ENCODE peak calls at places on chromosomes 11 and 22, in nine cellular contexts. G is H7; O is skeletal muscle cell; N is activated CD4-positive, alpha-beta T cell treated with anti-CD3 and anti-CD28 coated beads for 4 hours; T is T-helper 2 cell; A is ELR; W is ELF-1; C is NCI-H345; F is activated naive CD4-positive, alpha-beta T cell. H is an unnamed sample.

GRCh38 chr22:44215287-44215686 is 34.6 kb downstream of the PARVG start:
- DNase-seq in G (no peak), O (no peak), N (no peak), T (no peak), A (no peak), W (no peak), C (no peak), F (no peak), H (no peak)

GRCh38 chr22:49164773-49165320 is 662.8 kb downstream of the BRD1 start:
- DNase-seq in G (peak), O (no peak), N (no peak), T (no peak), A (no peak), W (no peak), C (no peak), F (no peak), H (no peak)

GRCh38 chr11:103883291-103883690 is 153.1 kb upstream of the DDI1 start:
- DNase-seq in G (no peak), O (no peak), N (no peak), T (no peak), A (no peak), W (no peak), C (no peak), F (no peak), H (no peak)

GRCh38 chr22:19808873-19809478 is 45.7 kb downstream of the GNB1L start:
- DNase-seq in G (no peak), O (no peak), N (no peak), T (no peak), A (no peak), W (no peak), C (no peak), F (no peak), H (no peak)

GRCh38 chr11:72000591-72000867 is 1.8 kb downstream of the IL18BP start:
- DNase-seq in G (no peak), O (no peak), N (no peak), T (no peak), A (no peak), W (no peak), C (no peak), F (no peak), H (no peak)

GRCh38 chr22:27990879-27991278 is 71.8 kb upstream of the PITPNB start:
- DNase-seq in G (peak), O (no peak), N (no peak), T (no peak), A (peak), W (peak), C (no peak), F (no peak), H (no peak)

GRCh38 chr11:10388574-10388973 is 66.5 kb upstream of the AMPD3 start:
- DNase-seq in G (no peak), O (no peak), N (no peak), T (no peak), A (no peak), W (no peak), C (no peak), F (no peak), H (no peak)

GRCh38 chr22:30317778-30318177 is 9.0 kb downstream of the TBC1D10A start:
- DNase-seq in G (no peak), O (no peak), N (no peak), T (no peak), A (no peak), W (no peak), C (no peak), F (no peak), H (no peak)

GRCh38 chr11:120146413-120147093 is 8.6 kb upstream of the TRIM29 start:
- DNase-seq in G (no peak), O (no peak), N (no peak), T (no peak), A (no peak), W (no peak), C (no peak), F (no peak), H (no peak)

GRCh38 chr11:36000616-36001190 is 56.8 kb downstream of the LDLRAD3 start:
- DNase-seq in G (no peak), O (no peak), N (no peak), T (no peak), A (no peak), W (no peak), C (peak), F (no peak), H (no peak)

GRCh38 chr22:49569286-49570031 is 258.2 kb downstream of the BRD1 start:
- DNase-seq in G (peak), O (no peak), N (no peak), T (no peak), A (no peak), W (no peak), C (no peak), F (no peak), H (no peak)

GRCh38 chr22:45042263-45042662 is 32.5 kb upstream of the PHF21B start:
- DNase-seq in G (no peak), O (no peak), N (no peak), T (no peak), A (no peak), W (no peak), C (no peak), F (no peak), H (no peak)

GRCh38 chr11:1113405-1114201 is 38.9 kb downstream of the MUC2 start:
- DNase-seq in G (peak), O (no peak), N (no peak), T (no peak), A (no peak), W (no peak), C (no peak), F (no peak), H (no peak)

GRCh38 chr11:129023968-129024676 is 81.5 kb upstream of the TP53AIP1 start:
- DNase-seq in G (peak), O (no peak), N (no peak), T (peak), A (no peak), W (peak), C (no peak), F (no peak), H (no peak)

GRCh38 chr22:31346733-31347250 is 646 bp upstream of the PATZ1 start:
- DNase-seq in G (no peak), O (no peak), N (no peak), T (no peak), A (peak), W (peak), C (peak), F (peak), H (peak)

GRCh38 chr11:128593281-128593680 is 5.9 kb upstream of the ETS1 start:
- DNase-seq in G (no peak), O (no peak), N (no peak), T (no peak), A (peak), W (peak), C (no peak), F (no peak), H (no peak)

GRCh38 chr11:92812841-92813240 is 156.6 kb upstream of the MTNR1B start:
- DNase-seq in G (no peak), O (no peak), N (no peak), T (no peak), A (no peak), W (no peak), C (no peak), F (no peak), H (no peak)

GRCh38 chr11:34431979-34432378 is 6.8 kb upstream of the CAT start:
- DNase-seq in G (no peak), O (no peak), N (no peak), T (no peak), A (no peak), W (no peak), C (no peak), F (no peak), H (no peak)

GRCh38 chr11:77201370-77201769 is 73.3 kb downstream of the MYO7A start:
- DNase-seq in G (no peak), O (no peak), N (no peak), T (no peak), A (no peak), W (no peak), C (no peak), F (no peak), H (no peak)

GRCh38 chr11:6578134-6578533 is 25.3 kb downstream of the RRP8 start:
- DNase-seq in G (no peak), O (no peak), N (no peak), T (no peak), A (no peak), W (no peak), C (no peak), F (no peak), H (no peak)

GRCh38 chr11:32331792-32332191 is 103.5 kb downstream of the WT1 start:
- DNase-seq in G (no peak), O (no peak), N (no peak), T (peak), A (no peak), W (no peak), C (no peak), F (no peak), H (no peak)

GRCh38 chr22:49636214-49636613 is 191.5 kb downstream of the BRD1 start:
- DNase-seq in G (no peak), O (no peak), N (no peak), T (no peak), A (no peak), W (no peak), C (no peak), F (no peak), H (no peak)

GRCh38 chr11:58165504-58166106 is 23.3 kb upstream of the OR9Q2 start:
- DNase-seq in G (no peak), O (no peak), N (no peak), T (no peak), A (no peak), W (no peak), C (no peak), F (no peak), H (no peak)

GRCh38 chr11:125773516-125773915 is 5.1 kb downstream of the PATE2 start:
- DNase-seq in G (no peak), O (peak), N (no peak), T (no peak), A (no peak), W (no peak), C (no peak), F (no peak), H (no peak)

GRCh38 chr11:645536-645935 is 8.5 kb downstream of the DRD4 start:
- DNase-seq in G (peak), O (no peak), N (no peak), T (no peak), A (no peak), W (no peak), C (no peak), F (no peak), H (no peak)

GRCh38 chr11:17760102-17761029 is 25.8 kb downstream of the KCNC1 start:
- DNase-seq in G (peak), O (no peak), N (no peak), T (peak), A (peak), W (peak), C (peak), F (no peak), H (peak)

GRCh38 chr11:8287297-8288070 is 23.8 kb upstream of the LMO1 start:
- DNase-seq in G (no peak), O (no peak), N (no peak), T (no peak), A (no peak), W (no peak), C (no peak), F (no peak), H (no peak)

GRCh38 chr22:19891350-19892248 is 36.9 kb upstream of the GNB1L start:
- DNase-seq in G (peak), O (peak), N (peak), T (peak), A (peak), W (peak), C (peak), F (peak), H (peak)

GRCh38 chr11:93236741-93237675 is 39.2 kb upstream of the SLC36A4 start:
- DNase-seq in G (peak), O (peak), N (no peak), T (peak), A (peak), W (peak), C (peak), F (no peak), H (peak)

GRCh38 chr22:22161924-22162851 is 82.4 kb upstream of the VPREB1 start:
- DNase-seq in G (peak), O (no peak), N (no peak), T (no peak), A (no peak), W (no peak), C (no peak), F (no peak), H (no peak)

GRCh38 chr11:124072147-124072546 is 31.0 kb upstream of the OR10G7 start:
- DNase-seq in G (no peak), O (no peak), N (no peak), T (no peak), A (no peak), W (no peak), C (no peak), F (no peak), H (no peak)

GRCh38 chr11:47003180-47003877 is 66.8 kb downstream of the CSTPP1 start:
- DNase-seq in G (no peak), O (no peak), N (no peak), T (no peak), A (no peak), W (no peak), C (no peak), F (no peak), H (no peak)

GRCh38 chr11:130381317-130381716 is 47.1 kb downstream of the ADAMTS8 start:
- DNase-seq in G (no peak), O (no peak), N (no peak), T (no peak), A (no peak), W (no peak), C (no peak), F (no peak), H (no peak)

GRCh38 chr11:102267602-102268001 is 49.7 kb upstream of the BIRC3 start:
- DNase-seq in G (no peak), O (no peak), N (no peak), T (peak), A (peak), W (no peak), C (no peak), F (no peak), H (no peak)

GRCh38 chr11:15723966-15724365 is 609.2 kb downstream of the INSC start:
- DNase-seq in G (no peak), O (no peak), N (no peak), T (no peak), A (no peak), W (no peak), C (no peak), F (no peak), H (no peak)